ENCODE peak calls at places on chromosomes 4 and X, in four cellular contexts. Z is HepG2, M is K562, J is GM12878. F is an unnamed sample.

GRCh38 chrX:1466232-1466661 is 13.5 kb upstream of the ASMTL start:
- DNase-seq in Z (no peak), M (no peak), J (no peak), F (no peak)

GRCh38 chrX:121146059-121146628 is 98.7 kb downstream of the GLUD2 start:
- DNase-seq in M (no peak), Z (no peak), J (no peak), F (no peak)

GRCh38 chrX:1941291-1941690 is 326.4 kb downstream of the ASMT start:
- DNase-seq in J (no peak), M (no peak), Z (no peak), F (no peak)

GRCh38 chrX:13797512-13797911 is 19.4 kb downstream of the GPM6B start:
- DNase-seq in M (no peak), Z (no peak), J (no peak), F (no peak)

GRCh38 chr4:91936301-91936700 is 367.5 kb upstream of the GRID2 start:
- DNase-seq in Z (no peak), M (no peak), J (no peak), F (no peak)

GRCh38 chrX:135185795-135186443 is 14.7 kb upstream of the CT55 start:
- DNase-seq in J (peak; percentile 11), M (peak; percentile 65), Z (peak; percentile 36), F (peak; percentile 75)

GRCh38 chr4:87521757-87522374 is 7.3 kb downstream of the SPARCL1 start:
- DNase-seq in J (no peak), M (peak; percentile 46), Z (no peak), F (no peak)

GRCh38 chrX:74286950-74287349 is 17.0 kb upstream of the ZCCHC13 start:
- DNase-seq in J (no peak), M (no peak), Z (peak; percentile 1), F (no peak)

GRCh38 chrX:68842781-68843581 is 14.2 kb downstream of the EFNB1 start:
- DNase-seq in Z (no peak), J (no peak), M (no peak), F (no peak)

GRCh38 chr4:174928174-174928573 is 10.0 kb downstream of the ADAM29 start:
- DNase-seq in J (peak; percentile 89), Z (no peak), M (no peak), F (no peak)

GRCh38 chrX:17007134-17007768 is 60.8 kb downstream of the REPS2 start:
- DNase-seq in J (no peak), M (peak; percentile 30), Z (peak; percentile 4), F (peak; percentile 61)

GRCh38 chr4:7868430-7868775 is 71.3 kb downstream of the AFAP1 start:
- DNase-seq in Z (no peak), M (no peak), J (no peak), F (no peak)

GRCh38 chr4:108247511-108248088 is 78.9 kb upstream of the LEF1 start:
- DNase-seq in M (peak; percentile 89), J (no peak), Z (no peak), F (peak; percentile 72)

GRCh38 chr4:137545461-137545861 is 13.2 kb upstream of the PCDH18 start:
- DNase-seq in Z (no peak), J (no peak), M (no peak), F (peak; percentile 52)

GRCh38 chr4:13701937-13702446 is 74.5 kb upstream of the BOD1L1 start:
- DNase-seq in Z (peak; percentile 1), J (no peak), M (no peak), F (no peak)

GRCh38 chr4:15382669-15383273 is 45.1 kb upstream of the C1QTNF7 start:
- DNase-seq in M (no peak), Z (no peak), J (no peak), F (no peak)

GRCh38 chr4:135281230-135281629 is 1079.6 kb upstream of the PABPC4L start:
- DNase-seq in Z (no peak), M (no peak), J (no peak), F (no peak)

GRCh38 chr4:176840166-176840565 is 47.4 kb upstream of the VEGFC start:
- DNase-seq in Z (no peak), M (no peak), J (no peak), F (no peak)

GRCh38 chrX:39059866-39060265 is 258.6 kb downstream of the MID1IP1 start:
- DNase-seq in M (no peak), J (no peak), Z (no peak), F (no peak)

GRCh38 chrX:19839770-19840254 is 47.6 kb downstream of the SH3KBP1 start:
- DNase-seq in J (peak; percentile 64), M (no peak), Z (no peak), F (no peak)

GRCh38 chr4:123661080-123661737 is 264.6 kb downstream of the SPRY1 start:
- DNase-seq in Z (no peak), J (no peak), M (no peak), F (no peak)

GRCh38 chrX:24117288-24117687 is 32.2 kb upstream of the ZFX start:
- DNase-seq in Z (no peak), M (no peak), J (no peak), F (no peak)

GRCh38 chrX:97389761-97390192 is 506.1 kb downstream of the RPA4 start:
- DNase-seq in J (no peak), Z (no peak), M (no peak), F (no peak)

GRCh38 chr4:114815760-114816159 is 217.2 kb downstream of the UGT8 start:
- DNase-seq in M (no peak), Z (no peak), J (no peak), F (no peak)
- TF ChIP-seq BHLHE40 in M (no peak), Z (no peak), J (no peak), F (no peak)

DNA sequence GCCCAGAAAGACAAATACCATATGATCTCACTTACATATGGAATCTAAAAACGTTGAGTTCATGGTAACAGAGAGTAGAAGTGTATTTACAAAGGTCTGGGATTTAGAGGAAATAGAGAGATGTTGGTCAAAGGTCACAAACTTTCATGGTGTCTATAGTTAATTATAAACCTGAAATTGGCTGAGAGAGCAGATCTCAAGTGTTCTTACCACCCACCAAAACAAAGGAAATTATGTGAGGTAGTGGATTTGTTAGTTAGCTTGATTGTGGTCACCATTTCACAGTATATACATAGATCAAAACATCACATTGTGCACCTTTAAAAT is 186.8 kb downstream of the NWD2 start:
- DNase-seq in M (no peak), J (no peak), Z (peak; percentile 87), F (no peak)
- TF ChIP-seq FOXK2 in M (no peak), J (no peak), Z (peak; percentile 33), F (no peak)

GRCh38 chr4:166134285-166134684 is 261.2 kb downstream of the TLL1 start:
- DNase-seq in J (no peak), M (no peak), Z (no peak), F (no peak)

DNA sequence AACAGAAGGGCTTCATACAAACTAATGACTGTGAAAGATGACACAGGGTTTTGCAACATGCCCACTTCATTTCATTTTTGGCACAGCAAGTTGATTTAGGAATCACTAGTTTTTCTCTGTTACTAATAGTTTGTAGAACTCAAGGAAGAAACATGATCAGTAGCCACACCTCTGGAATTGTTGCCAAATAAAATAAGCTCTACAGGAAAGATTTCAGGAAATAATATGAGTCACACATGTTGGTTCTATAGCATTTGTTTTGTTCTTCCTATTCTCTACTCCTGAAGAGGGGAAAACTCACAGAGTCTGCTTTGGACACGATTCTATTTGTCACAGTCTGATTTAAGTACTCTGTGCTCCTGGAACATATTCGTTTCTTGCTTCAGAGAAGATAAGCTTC is 255.4 kb downstream of the TLL1 start:
- DNase-seq in Z (no peak), J (no peak), M (no peak), F (no peak)
- TF ChIP-seq BHLHE40 in Z (no peak), J (no peak), M (no peak), F (no peak)

GRCh38 chr4:6770581-6771228 is 11.8 kb upstream of the KIAA0232 start:
- DNase-seq in Z (no peak), J (no peak), M (no peak), F (no peak)

GRCh38 chr4:6769138-6769983 is 13.2 kb upstream of the KIAA0232 start:
- DNase-seq in Z (no peak), M (no peak), J (no peak), F (no peak)

GRCh38 chr4:6771229-6771671 is 11.3 kb upstream of the KIAA0232 start:
- DNase-seq in Z (no peak), J (no peak), M (no peak), F (no peak)

GRCh38 chr4:6768539-6768905 is 14.0 kb upstream of the KIAA0232 start:
- DNase-seq in J (no peak), Z (no peak), M (peak; percentile 50), F (no peak)

DNA sequence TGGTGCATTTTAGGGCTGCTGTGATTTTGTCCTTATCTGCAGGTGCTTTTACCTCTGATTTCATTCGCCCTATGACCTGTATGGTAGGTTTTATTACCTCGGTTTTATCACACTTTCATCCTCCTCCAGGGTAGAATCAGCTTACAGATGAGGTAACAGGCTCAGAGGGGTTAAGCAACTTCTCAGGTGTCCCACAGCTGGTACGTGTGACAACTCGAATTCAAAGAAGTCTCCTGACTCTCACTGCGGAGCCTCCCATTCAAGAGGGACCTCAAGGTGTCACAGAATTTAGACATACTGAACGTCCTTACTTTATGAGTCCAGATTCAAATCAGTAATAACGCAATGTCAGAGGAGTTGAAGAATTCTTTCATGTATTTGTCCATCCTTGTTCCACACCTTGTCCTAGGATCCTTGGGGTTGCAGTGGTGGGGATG is 12.5 kb upstream of the KIAA0232 start:
- DNase-seq in Z (no peak), M (no peak), J (no peak), F (no peak)
- TF ChIP-seq FOXK2 in Z (no peak), M (no peak), J (no peak), F (no peak)

GRCh38 chr4:182807841-182808548 is 109.2 kb downstream of the DCTD start:
- DNase-seq in Z (no peak), M (no peak), J (no peak), F (no peak)

GRCh38 chr4:182807346-182807745 is 109.8 kb downstream of the DCTD start:
- DNase-seq in Z (no peak), M (no peak), J (no peak), F (no peak)

GRCh38 chr4:182808673-182809416 is 108.3 kb downstream of the DCTD start:
- DNase-seq in Z (no peak), J (peak; percentile 55), M (no peak), F (no peak)

GRCh38 chr4:182809417-182810102 is 107.6 kb downstream of the DCTD start:
- DNase-seq in Z (peak; percentile 6), M (no peak), J (no peak), F (no peak)

DNA sequence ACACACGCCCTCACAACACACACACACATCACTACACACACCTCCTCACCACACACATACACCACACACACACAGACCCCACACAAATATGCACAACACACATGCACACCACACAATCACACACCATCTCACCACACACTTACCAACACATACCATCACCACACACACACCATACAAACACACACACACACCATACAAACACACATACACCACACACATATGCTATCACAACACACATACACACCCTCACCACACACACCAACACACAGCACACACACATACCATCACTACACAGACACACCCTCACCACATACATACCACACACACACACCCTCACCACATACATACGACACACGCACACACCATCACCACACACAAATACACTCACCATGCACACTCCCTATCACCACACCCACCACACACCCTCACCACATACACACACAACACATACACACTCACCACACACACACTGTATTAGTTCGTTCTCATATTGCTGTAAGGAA is 107.0 kb downstream of the DCTD start:
- DNase-seq in Z (no peak), M (no peak), J (no peak), F (no peak)
- TF ChIP-seq BHLHE40 in Z (no peak), M (no peak), J (no peak), F (no peak)

F was measured in HEK293T.